ENCODE peak calls at places on chromosomes 4 and X, in nine cellular contexts. Y, G, E, B, P, Z, D, H and K are unnamed samples.
A peak's percentile ranks its signal among the peaks of the same experiment; 100 is the strongest.

GRCh38 chr4:98506462-98507132 is 151.8 kb downstream of the TSPAN5 start:
- DNase-seq in B (peak; percentile 55), G (no peak), H (no peak), Z (no peak), E (no peak), Y (no peak), P (no peak), D (no peak), K (no peak)

GRCh38 chr4:26192921-26193894 is 127.6 kb upstream of the RBPJ start:
- DNase-seq in B (no peak), P (no peak), E (no peak), G (no peak), Y (no peak), H (no peak), D (no peak), Z (no peak), K (no peak)

GRCh38 chr4:144582105-144582850 is 63.7 kb upstream of the HHIP start:
- DNase-seq in H (no peak), Y (no peak), B (no peak), G (no peak), E (peak; percentile 93), P (no peak), Z (no peak), D (no peak), K (no peak)

GRCh38 chr4:142549726-142550463 is 296.2 kb downstream of the INPP4B start:
- DNase-seq in B (no peak), D (peak; percentile 100), E (peak; percentile 96), P (no peak), G (no peak), Z (no peak), H (no peak), Y (no peak), K (no peak)

GRCh38 chrX:101257448-101258259 is 33.5 kb downstream of the TAF7L start:
- DNase-seq in P (no peak), E (peak; percentile 17), Z (no peak), D (no peak), B (no peak), G (no peak), Y (no peak), H (no peak), K (no peak)

GRCh38 chrX:78333521-78333920 is 6.1 kb upstream of the CYSLTR1 start:
- DNase-seq in G (no peak), P (no peak), Y (no peak), B (no peak), D (no peak), H (no peak), E (peak; percentile 4), Z (no peak), K (no peak)

GRCh38 chrX:40104649-40105015 is 6.9 kb upstream of the BCOR start:
- DNase-seq in E (peak; percentile 65), D (peak; percentile 13), Y (peak; percentile 28), P (no peak), G (peak; percentile 54), H (peak; percentile 44), Z (no peak), B (no peak), K (peak; percentile 34)

GRCh38 chr4:1488357-1488756 is 82.1 kb upstream of the NKX1-1 start:
- DNase-seq in Y (no peak), H (no peak), G (peak; percentile 6), D (no peak), P (peak; percentile 5), E (no peak), B (no peak), Z (no peak), K (no peak)

GRCh38 chrX:148933881-148934280 is 433.5 kb downstream of the AFF2 start:
- DNase-seq in Y (no peak), E (no peak), D (no peak), Z (no peak), G (no peak), H (no peak), B (no peak), P (no peak), K (no peak)

GRCh38 chrX:108712886-108713285 is 23.5 kb downstream of the IRS4 start:
- DNase-seq in B (no peak), Z (no peak), D (no peak), H (no peak), Y (no peak), P (no peak), G (no peak), E (peak; percentile 19), K (no peak)

GRCh38 chr4:3501825-3502425 is 30.3 kb downstream of the LRPAP1 start:
- DNase-seq in Z (no peak), G (no peak), D (no peak), Y (no peak), H (no peak), P (no peak), E (no peak), B (no peak), K (no peak)

GRCh38 chr4:8303485-8304281 is 34.1 kb downstream of the HTRA3 start:
- DNase-seq in P (no peak), E (peak; percentile 90), G (peak; percentile 11), Y (no peak), D (no peak), H (peak; percentile 9), Z (no peak), B (no peak), K (no peak)

GRCh38 chr4:140595065-140595464 is 26.3 kb upstream of the UCP1 start:
- DNase-seq in G (no peak), P (no peak), H (no peak), B (peak; percentile 77), E (peak; percentile 61), Y (no peak), D (peak; percentile 59), Z (no peak), K (no peak)

GRCh38 chr4:19807505-19807904 is 444.2 kb upstream of the SLIT2 start:
- DNase-seq in D (no peak), B (no peak), Z (no peak), Y (no peak), G (no peak), H (no peak), P (no peak), E (peak; percentile 4), K (no peak)

GRCh38 chr4:184503869-184504300 is 29.5 kb upstream of the IRF2 start:
- DNase-seq in H (no peak), E (no peak), D (no peak), P (no peak), G (no peak), B (no peak), Z (no peak), Y (peak; percentile 38), K (no peak)

GRCh38 chrX:119693032-119693995 is at the start of gene SEPTIN6:
- DNase-seq in G (peak; percentile 80), E (peak; percentile 65), D (peak; percentile 37), Y (peak; percentile 86), P (peak; percentile 69), H (peak; percentile 45), B (peak; percentile 88), Z (peak; percentile 82), K (peak; percentile 70)

GRCh38 chr4:181323061-181323460 is 920.1 kb upstream of the TENM3 start:
- DNase-seq in D (no peak), G (no peak), Y (no peak), E (no peak), Z (no peak), H (no peak), B (no peak), P (no peak), K (no peak)

GRCh38 chr4:55543858-55544257 is 2.9 kb downstream of the CLOCK start:
- DNase-seq in D (no peak), B (no peak), E (peak; percentile 74), Z (no peak), Y (no peak), H (no peak), P (no peak), G (no peak), K (no peak)

GRCh38 chr4:158208931-158209640 is 1.2 kb upstream of the TMEM144 start:
- DNase-seq in E (no peak), H (no peak), G (no peak), P (no peak), Y (no peak), B (no peak), D (no peak), Z (no peak), K (no peak)

GRCh38 chr4:40720351-40720750 is 29.4 kb upstream of the NSUN7 start:
- DNase-seq in H (no peak), Z (no peak), B (no peak), D (no peak), P (no peak), Y (no peak), E (no peak), G (no peak), K (no peak)

GRCh38 chr4:151325320-151326246 is at the start of gene SH3D19:
- DNase-seq in D (no peak), H (peak; percentile 68), P (no peak), Z (no peak), E (peak; percentile 85), B (peak; percentile 52), G (peak; percentile 84), Y (no peak), K (no peak)

GRCh38 chr4:47160095-47160494 is 128.7 kb downstream of the GABRB1 start:
- DNase-seq in P (no peak), H (no peak), E (no peak), G (no peak), Y (no peak), D (no peak), Z (no peak), B (no peak), K (no peak)

GRCh38 chrX:35380808-35381700 is 417.1 kb upstream of the MAGEB16 start:
- DNase-seq in G (no peak), P (no peak), H (no peak), Z (no peak), D (peak; percentile 4), E (peak; percentile 28), B (no peak), Y (no peak), K (no peak)